ENCODE peak calls at places on chromosomes 3 and 15, in eight cellular contexts. W is stromal cell of bone marrow; Y is activated naive CD8-positive, alpha-beta T cell treated with anti-CD3 and anti-CD28 coated beads for 36 hours; J is AG09309; K is HEK293T; O is COR-L47; A is OCI-M1; M is MCF 10A. N is an unnamed sample.

GRCh38 chr3:188049890-188050530 is 103.9 kb upstream of the LPP start:
- DNase-seq in W (no peak), Y (no peak), J (no peak), K (no peak), O (no peak), A (no peak), M (no peak), N (no peak)

GRCh38 chr3:142735462-142735861 is 11.6 kb downstream of the TRPC1 start:
- DNase-seq in W (no peak), Y (no peak), J (no peak), K (no peak), O (no peak), A (no peak), M (no peak), N (no peak)

GRCh38 chr3:156599475-156599874 is 44.6 kb upstream of the SSR3 start:
- DNase-seq in W (no peak), Y (no peak), J (no peak), K (no peak), O (no peak), A (no peak), M (no peak), N (no peak)

GRCh38 chr3:58176827-58177489 is 33.8 kb downstream of the DNASE1L3 start:
- DNase-seq in W (no peak), Y (peak; percentile 12), J (no peak), K (no peak), O (no peak), A (no peak), M (peak; percentile 28), N (no peak)

GRCh38 chr3:139466369-139466768 is 9.9 kb downstream of the RBP2 start:
- DNase-seq in W (no peak), Y (no peak), J (no peak), K (no peak), O (no peak), A (no peak), M (no peak), N (no peak)

GRCh38 chr15:32028921-32029320 is 1.4 kb upstream of the CHRNA7 start:
- DNase-seq in W (no peak), Y (no peak), J (no peak), K (peak; percentile 12), O (peak; percentile 23), A (no peak), M (no peak), N (no peak)

GRCh38 chr15:91849749-91850161 is 3.8 kb upstream of the SLCO3A1 start:
- DNase-seq in W (peak; percentile 59), Y (no peak), J (peak; percentile 13), K (peak; percentile 35), O (peak; percentile 10), A (peak; percentile 80), M (peak; percentile 68), N (no peak)

GRCh38 chr15:31305375-31305774 is 21.3 kb upstream of the KLF13 start:
- DNase-seq in W (no peak), Y (no peak), J (no peak), K (no peak), O (no peak), A (no peak), M (no peak), N (no peak)

GRCh38 chr15:96321422-96322391 is 8.8 kb upstream of the NR2F2 start:
- DNase-seq in W (no peak), Y (no peak), J (no peak), K (no peak), O (no peak), A (no peak), M (no peak), N (no peak)

GRCh38 chr3:133531981-133532380 is 41.5 kb upstream of the CDV3 start:
- DNase-seq in W (peak; percentile 59), Y (no peak), J (peak; percentile 53), K (no peak), O (no peak), A (no peak), M (peak; percentile 31), N (no peak)

GRCh38 chr3:49896345-49896744 is 7.3 kb downstream of the MST1R start:
- DNase-seq in W (no peak), Y (no peak), J (no peak), K (no peak), O (no peak), A (no peak), M (no peak), N (no peak)

GRCh38 chr15:52180196-52180835 is 10.9 kb downstream of the GNB5 start:
- DNase-seq in W (no peak), Y (peak; percentile 2), J (no peak), K (no peak), O (no peak), A (no peak), M (no peak), N (no peak)

GRCh38 chr15:39267685-39268084 is 313.2 kb upstream of the THBS1 start:
- DNase-seq in W (no peak), Y (no peak), J (no peak), K (no peak), O (no peak), A (no peak), M (no peak), N (no peak)

GRCh38 chr3:159854500-159855124 is 134.0 kb upstream of the IL12A start:
- DNase-seq in W (peak; percentile 54), Y (no peak), J (peak; percentile 60), K (no peak), O (no peak), A (no peak), M (peak; percentile 75), N (no peak)

GRCh38 chr15:42735382-42736165 is 1.4 kb downstream of the CDAN1 start:
- DNase-seq in W (no peak), Y (no peak), J (no peak), K (no peak), O (no peak), A (no peak), M (no peak), N (no peak)

GRCh38 chr3:55491296-55491816 is 4.2 kb upstream of the WNT5A start:
- DNase-seq in W (peak; percentile 76), Y (no peak), J (peak; percentile 97), K (no peak), O (no peak), A (no peak), M (peak; percentile 68), N (no peak)

GRCh38 chr3:159828542-159828943 is 160.1 kb upstream of the IL12A start:
- DNase-seq in W (peak; percentile 50), Y (no peak), J (no peak), K (peak; percentile 45), O (peak; percentile 80), A (peak; percentile 50), M (peak; percentile 71), N (no peak)

GRCh38 chr15:98347001-98347400 is 301.3 kb upstream of the IGF1R start:
- DNase-seq in W (no peak), Y (no peak), J (no peak), K (no peak), O (no peak), A (no peak), M (no peak), N (no peak)

GRCh38 chr15:59244337-59244736 is 37.7 kb downstream of the LDHAL6B start:
- DNase-seq in W (no peak), Y (no peak), J (no peak), K (no peak), O (no peak), A (no peak), M (no peak), N (no peak)

GRCh38 chr15:49238342-49238741 is 68.3 kb downstream of the GALK2 start:
- DNase-seq in W (peak; percentile 82), Y (no peak), J (peak; percentile 57), K (no peak), O (no peak), A (no peak), M (no peak), N (no peak)

GRCh38 chr15:82043130-82043673 is 2.6 kb downstream of the MEX3B start:
- DNase-seq in W (no peak), Y (no peak), J (no peak), K (no peak), O (no peak), A (peak; percentile 67), M (no peak), N (no peak)

GRCh38 chr3:125141596-125142417 is 70.7 kb downstream of the SLC12A8 start:
- DNase-seq in W (no peak), Y (peak; percentile 81), J (no peak), K (no peak), O (no peak), A (no peak), M (no peak), N (no peak)

GRCh38 chr3:14133188-14133800 is 8.4 kb downstream of the TMEM43 start:
- DNase-seq in W (no peak), Y (no peak), J (no peak), K (no peak), O (no peak), A (no peak), M (no peak), N (no peak)

GRCh38 chr3:8516047-8516671 is 14.5 kb downstream of the LMCD1 start:
- DNase-seq in W (no peak), Y (no peak), J (no peak), K (no peak), O (no peak), A (no peak), M (no peak), N (no peak)

GRCh38 chr15:101024111-101024695 is 105.0 kb downstream of the LRRK1 start:
- DNase-seq in W (peak; percentile 55), Y (no peak), J (no peak), K (no peak), O (no peak), A (no peak), M (no peak), N (no peak)

GRCh38 chr3:48503406-48504050 is 446 bp downstream of the SHISA5 start:
- DNase-seq in W (peak; percentile 52), Y (peak; percentile 13), J (no peak), K (peak; percentile 11), O (no peak), A (peak; percentile 8), M (peak; percentile 45), N (no peak)

GRCh38 chr3:85183390-85183789 is 224.6 kb downstream of the CADM2 start:
- DNase-seq in W (no peak), Y (no peak), J (no peak), K (no peak), O (no peak), A (no peak), M (no peak), N (no peak)

GRCh38 chr3:112002458-112002971 is 3.8 kb downstream of the TAGLN3 start:
- DNase-seq in W (no peak), Y (peak; percentile 43), J (no peak), K (no peak), O (no peak), A (no peak), M (peak; percentile 56), N (no peak)

GRCh38 chr15:39427705-39428104 is 153.2 kb upstream of the THBS1 start:
- DNase-seq in W (no peak), Y (no peak), J (no peak), K (no peak), O (no peak), A (peak; percentile 66), M (no peak), N (no peak)

GRCh38 chr15:65558336-65558735 is 28.1 kb downstream of the HACD3 start:
- DNase-seq in W (peak; percentile 23), Y (no peak), J (no peak), K (no peak), O (no peak), A (no peak), M (no peak), N (no peak)

GRCh38 chr15:58401991-58402649 is 29.7 kb upstream of the LIPC start:
- DNase-seq in W (no peak), Y (no peak), J (no peak), K (no peak), O (no peak), A (no peak), M (peak; percentile 36), N (no peak)

GRCh38 chr3:63862804-63863149 is 828 bp downstream of the THOC7 start:
- DNase-seq in W (no peak), Y (no peak), J (no peak), K (no peak), O (no peak), A (peak; percentile 66), M (peak; percentile 27), N (no peak)

GRCh38 chr3:64223809-64224570 is 1.3 kb downstream of the PRICKLE2 start:
- DNase-seq in W (no peak), Y (no peak), J (no peak), K (no peak), O (no peak), A (no peak), M (no peak), N (peak; percentile 51)

GRCh38 chr3:71863563-71864190 is 78.7 kb upstream of the PROK2 start:
- DNase-seq in W (no peak), Y (no peak), J (no peak), K (no peak), O (no peak), A (no peak), M (no peak), N (no peak)

N was measured in amygdala.